ENCODE peak calls at places on chromosomes 1 and 21, in five cellular contexts. W is left ventricle myocardium superior; B is activated naive CD4-positive, alpha-beta T cell; R is GM03348; T is CD4-positive, alpha-beta T cell. A is an unnamed sample.

GRCh38 chr1:39987869-39988268 is 32.9 kb downstream of the MFSD2A start:
- DNase-seq in W (no peak), B (no peak), R (no peak), T (no peak), A (no peak)

GRCh38 chr1:234505774-234506114 is 26.8 kb upstream of the TARBP1 start:
- DNase-seq in W (no peak), B (no peak), R (peak; percentile 58), T (no peak), A (no peak)

GRCh38 chr1:167663002-167663772 is 33.2 kb downstream of the RCSD1 start:
- DNase-seq in W (peak; percentile 67), B (no peak), R (peak; percentile 81), T (no peak), A (no peak)

GRCh38 chr1:191174298-191174697 is 696.6 kb upstream of the BRINP3 start:
- DNase-seq in W (no peak), B (no peak), R (no peak), T (no peak), A (no peak)

GRCh38 chr1:165403835-165404482 is 41.0 kb downstream of the RXRG start:
- DNase-seq in W (no peak), B (no peak), R (peak; percentile 32), T (no peak), A (peak; percentile 28)

GRCh38 chr1:62271932-62272728 is 47.1 kb downstream of the KANK4 start:
- DNase-seq in W (no peak), B (no peak), R (no peak), T (peak; percentile 25), A (no peak)

GRCh38 chr1:228166170-228166936 is 749 bp downstream of the IBA57 start:
- DNase-seq in W (peak; percentile 74), B (no peak), R (peak; percentile 64), T (peak; percentile 45), A (peak; percentile 82)

GRCh38 chr21:44024895-44025353 is 12.8 kb downstream of the TRAPPC10 start:
- DNase-seq in W (peak; percentile 69), B (no peak), R (peak; percentile 72), T (no peak), A (peak; percentile 60)

GRCh38 chr1:15764269-15764764 is 5.7 kb downstream of the FBLIM1 start:
- DNase-seq in W (no peak), B (no peak), R (no peak), T (no peak), A (peak; percentile 63)

GRCh38 chr1:110218739-110219138 is 8.6 kb downstream of the KCNC4 start:
- DNase-seq in W (no peak), B (no peak), R (no peak), T (no peak), A (peak; percentile 42)

GRCh38 chr1:181142096-181143043 is 53.9 kb downstream of the IER5 start:
- DNase-seq in W (peak; percentile 92), B (peak; percentile 87), R (peak; percentile 92), T (peak; percentile 87), A (peak; percentile 93)

GRCh38 chr21:35713914-35714313 is 346.4 kb downstream of the SETD4 start:
- DNase-seq in W (no peak), B (no peak), R (no peak), T (no peak), A (no peak)

GRCh38 chr1:41322101-41322661 is 39.1 kb upstream of the FOXO6 start:
- DNase-seq in W (no peak), B (no peak), R (no peak), T (no peak), A (no peak)

GRCh38 chr1:9249534-9250335 is 15.2 kb downstream of the H6PD start:
- DNase-seq in W (peak; percentile 80), B (no peak), R (peak; percentile 71), T (no peak), A (peak; percentile 63)

GRCh38 chr1:204947747-204948146 is 77.1 kb downstream of the NFASC start:
- DNase-seq in W (no peak), B (no peak), R (no peak), T (no peak), A (no peak)

GRCh38 chr1:53446051-53446450 is 13.1 kb upstream of the DMRTB1 start:
- DNase-seq in W (no peak), B (no peak), R (no peak), T (no peak), A (no peak)

GRCh38 chr1:95916616-95917015 is 682.6 kb downstream of the RWDD3 start:
- DNase-seq in W (no peak), B (no peak), R (peak; percentile 2), T (no peak), A (no peak)

GRCh38 chr1:26790551-26790953 is 2.8 kb downstream of the PIGV start:
- DNase-seq in W (no peak), B (no peak), R (no peak), T (no peak), A (no peak)

GRCh38 chr1:62321438-62321837 is 2.2 kb upstream of the KANK4 start:
- DNase-seq in W (no peak), B (no peak), R (peak; percentile 82), T (no peak), A (no peak)

GRCh38 chr1:7704214-7705047 is 66.7 kb upstream of the VAMP3 start:
- DNase-seq in W (peak; percentile 97), B (peak; percentile 69), R (peak; percentile 100), T (peak; percentile 89), A (peak; percentile 100)

GRCh38 chr1:155186266-155186954 is 12.8 kb downstream of the TRIM46 start:
- DNase-seq in W (no peak), B (no peak), R (no peak), T (no peak), A (no peak)

GRCh38 chr1:210505601-210506564 is 177.2 kb downstream of the HHAT start:
- DNase-seq in W (no peak), B (no peak), R (no peak), T (no peak), A (no peak)

GRCh38 chr1:222252788-222253187 is 295.1 kb downstream of the HHIPL2 start:
- DNase-seq in W (no peak), B (no peak), R (no peak), T (no peak), A (no peak)

GRCh38 chr1:201870397-201870796 is 18.3 kb upstream of the SHISA4 start:
- DNase-seq in W (no peak), B (no peak), R (no peak), T (no peak), A (no peak)

GRCh38 chr1:5868931-5869500 is 123.2 kb downstream of the NPHP4 start:
- DNase-seq in W (no peak), B (no peak), R (no peak), T (no peak), A (no peak)

GRCh38 chr1:189431437-189431836 is 1046.2 kb downstream of the BRINP3 start:
- DNase-seq in W (no peak), B (no peak), R (no peak), T (no peak), A (no peak)

GRCh38 chr21:39180429-39181019 is 2.7 kb downstream of the PSMG1 start:
- DNase-seq in W (no peak), B (no peak), R (no peak), T (no peak), A (no peak)

GRCh38 chr1:43300661-43301094 is at the start of gene TIE1:
- DNase-seq in W (no peak), B (no peak), R (no peak), T (no peak), A (no peak)

GRCh38 chr1:21378705-21379494 is 61.0 kb upstream of the NBPF3 start:
- DNase-seq in W (no peak), B (no peak), R (no peak), T (no peak), A (peak; percentile 64)

GRCh38 chr1:247054992-247055415 is 23.6 kb downstream of the ZNF670 start:
- DNase-seq in W (no peak), B (no peak), R (no peak), T (no peak), A (no peak)

GRCh38 chr1:60277269-60277668 is 203.7 kb upstream of the C1orf87 start:
- DNase-seq in W (no peak), B (no peak), R (no peak), T (no peak), A (no peak)

GRCh38 chr1:39542924-39543323 is 33.7 kb downstream of the PABPC4 start:
- DNase-seq in W (no peak), B (no peak), R (no peak), T (no peak), A (no peak)

GRCh38 chr1:225767591-225768540 is 9.8 kb upstream of the SRP9 start:
- DNase-seq in W (peak; percentile 86), B (no peak), R (peak; percentile 70), T (no peak), A (peak; percentile 17)

GRCh38 chr1:22277662-22278061 is 134.8 kb upstream of the WNT4 start:
- DNase-seq in W (no peak), B (no peak), R (no peak), T (no peak), A (no peak)

GRCh38 chr21:44709426-44710293 is 1.7 kb downstream of the TSPEAR start:
- DNase-seq in W (peak; percentile 68), B (no peak), R (no peak), T (no peak), A (no peak)